ENCODE peak calls at places on chromosomes 12 and 14, in four cellular contexts. One of them, this sample, is unnamed.
A peak's percentile ranks its signal among the peaks of the same experiment; 100 is the strongest.

GRCh38 chr14:98181768-98182167 is 1090.2 kb downstream of the BCL11B start:
- DNase-seq in AG04450: no peak
- DNase-seq in tibial artery: no peak
- DNase-seq in A549: no peak
- DNase-seq in this sample: no peak

GRCh38 chr12:51855586-51856428 is 7.3 kb upstream of the FIGNL2 start:
- DNase-seq in AG04450: no peak
- DNase-seq in tibial artery: no peak
- DNase-seq in A549: no peak
- DNase-seq in this sample: no peak

GRCh38 chr12:6854036-6854435 is 2.1 kb downstream of the USP5 start:
- DNase-seq in AG04450: no peak
- DNase-seq in tibial artery: no peak
- DNase-seq in A549: no peak
- DNase-seq in this sample: no peak

GRCh38 chr14:61695695-61696527 is 598 bp downstream of the HIF1A start:
- DNase-seq in AG04450: no peak
- DNase-seq in tibial artery: peak; percentile 83
- DNase-seq in A549: peak; percentile 71
- DNase-seq in this sample: no peak

GRCh38 chr12:47282206-47282605 is 202.4 kb upstream of the AMIGO2 start:
- DNase-seq in AG04450: no peak
- DNase-seq in tibial artery: no peak
- DNase-seq in A549: no peak
- DNase-seq in this sample: no peak

GRCh38 chr14:51929920-51930682 is 59.2 kb upstream of the RTRAF start:
- DNase-seq in AG04450: no peak
- DNase-seq in tibial artery: no peak
- DNase-seq in A549: no peak
- DNase-seq in this sample: no peak

GRCh38 chr14:94681300-94682060 is 69.3 kb downstream of the SERPINA3 start:
- DNase-seq in AG04450: no peak
- DNase-seq in tibial artery: peak; percentile 51
- DNase-seq in A549: peak; percentile 78
- DNase-seq in this sample: no peak

GRCh38 chr12:73308079-73308478 is 1035.9 kb downstream of the TRHDE start:
- DNase-seq in AG04450: no peak
- DNase-seq in tibial artery: no peak
- DNase-seq in A549: no peak
- DNase-seq in this sample: no peak

DNA sequence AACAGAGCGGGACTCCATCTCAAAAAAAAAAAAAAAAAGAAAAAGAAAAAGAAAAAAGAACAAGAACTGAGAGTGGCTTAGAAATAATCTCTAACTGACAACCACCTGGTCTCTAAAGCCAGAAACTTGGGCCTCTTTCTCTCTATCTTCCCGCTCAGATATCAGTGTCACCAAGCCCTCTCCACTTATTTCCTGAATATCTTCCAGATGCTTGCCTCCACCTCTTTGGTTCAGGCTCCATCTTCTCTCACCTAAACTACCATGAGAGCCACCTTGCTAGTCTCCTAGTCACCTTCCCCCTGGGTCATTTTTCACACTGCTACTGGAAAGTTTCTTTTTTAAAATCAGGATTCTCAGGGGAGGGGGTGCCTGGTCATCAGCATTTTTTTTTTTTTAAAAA is 1.8 kb upstream of the TM9SF1 start:
- DNase-seq in AG04450: no peak
- DNase-seq in tibial artery: no peak
- DNase-seq in A549: no peak
- DNase-seq in this sample: no peak
- H3K4me3 ChIP-seq in AG04450: no peak overlapping the region
- H3K4me3 ChIP-seq in tibial artery: peak overlapping the region; percentile 79
- H3K4me3 ChIP-seq in A549: no peak overlapping the region
- H3K4me3 ChIP-seq in this sample: no peak overlapping the region

GRCh38 chr14:32404784-32405573 is 75.9 kb downstream of the AKAP6 start:
- DNase-seq in AG04450: no peak
- DNase-seq in tibial artery: no peak
- DNase-seq in A549: no peak
- DNase-seq in this sample: no peak

GRCh38 chr14:32405856-32406255 is 76.8 kb downstream of the AKAP6 start:
- DNase-seq in AG04450: no peak
- DNase-seq in tibial artery: no peak
- DNase-seq in A549: no peak
- DNase-seq in this sample: no peak

GRCh38 chr14:32403688-32404087 is 74.6 kb downstream of the AKAP6 start:
- DNase-seq in AG04450: no peak
- DNase-seq in tibial artery: no peak
- DNase-seq in A549: no peak
- DNase-seq in this sample: no peak

GRCh38 chr14:32408018-32408417 is 78.9 kb downstream of the AKAP6 start:
- DNase-seq in AG04450: no peak
- DNase-seq in tibial artery: no peak
- DNase-seq in A549: no peak
- DNase-seq in this sample: no peak

DNA sequence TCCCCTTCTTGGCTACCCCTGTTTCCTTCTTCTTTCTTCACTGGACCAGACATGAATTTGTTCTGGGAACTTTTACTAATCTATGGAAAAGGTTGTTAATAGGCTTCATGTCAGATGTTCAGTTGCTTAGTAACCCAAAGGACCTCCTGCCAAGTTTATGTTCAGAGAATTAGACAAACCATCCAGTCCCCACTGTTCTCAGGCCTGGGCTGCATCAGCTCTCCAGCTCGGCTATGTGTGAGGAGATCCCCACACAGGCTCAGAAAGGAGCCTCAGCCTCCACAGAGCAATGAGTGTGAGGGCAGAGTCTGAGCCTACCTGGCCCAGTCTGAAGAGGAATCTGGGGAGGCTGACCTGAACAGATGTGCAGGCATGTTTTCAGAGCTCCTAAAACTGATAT is 78.1 kb downstream of the AKAP6 start:
- DNase-seq in AG04450: no peak
- DNase-seq in tibial artery: no peak
- DNase-seq in A549: no peak
- DNase-seq in this sample: no peak
- H3K27ac ChIP-seq in AG04450: no peak overlapping the region
- H3K27ac ChIP-seq in tibial artery: no peak overlapping the region
- H3K27ac ChIP-seq in A549: no peak overlapping the region
- H3K27ac ChIP-seq in this sample: no peak overlapping the region

GRCh38 chr14:30876692-30877091 is 2.3 kb downstream of the COCH start:
- DNase-seq in AG04450: no peak
- DNase-seq in tibial artery: no peak
- DNase-seq in A549: no peak
- DNase-seq in this sample: no peak
- H3K4me3 ChIP-seq in AG04450: no peak overlapping the region
- H3K4me3 ChIP-seq in tibial artery: no peak overlapping the region
- H3K4me3 ChIP-seq in A549: no peak overlapping the region
- H3K4me3 ChIP-seq in this sample: peak overlapping the region; percentile 97

DNA sequence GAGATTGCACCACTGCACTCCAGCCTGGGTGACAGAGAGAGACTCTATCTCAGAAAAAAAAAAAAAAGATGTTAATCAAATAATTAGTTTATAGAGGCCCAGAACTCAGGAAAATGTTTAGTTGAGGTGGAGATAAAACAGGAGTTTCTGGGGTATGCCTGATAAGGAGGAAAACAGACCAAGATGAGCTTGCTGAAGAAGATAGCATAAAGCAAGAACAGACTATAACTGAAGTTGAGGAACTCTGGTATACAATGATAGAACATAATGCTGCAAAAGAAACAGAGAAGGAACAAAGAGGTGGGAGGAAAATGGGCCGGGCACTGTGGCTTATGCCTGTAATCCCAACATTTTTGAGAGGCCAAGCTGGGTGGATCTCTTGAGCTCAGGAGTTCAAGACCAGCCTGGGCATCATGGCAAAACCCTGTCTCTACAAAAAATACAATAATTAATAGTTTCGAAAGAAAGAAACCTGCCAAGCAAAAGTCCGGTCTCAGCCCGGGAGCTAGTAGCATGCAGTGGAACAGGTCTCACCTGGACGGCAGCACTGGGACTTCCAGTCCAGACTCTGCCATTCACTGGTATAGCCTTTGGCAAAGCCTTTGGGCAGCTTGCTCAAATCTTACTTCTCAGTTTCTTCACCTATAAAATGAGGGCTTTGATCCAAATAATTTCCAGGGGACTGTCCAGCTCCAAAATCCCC is 25.4 kb downstream of the SLC35E3 start:
- DNase-seq in AG04450: no peak
- DNase-seq in tibial artery: no peak
- DNase-seq in A549: no peak
- DNase-seq in this sample: no peak
- H3K27ac ChIP-seq in AG04450: no peak overlapping the region
- H3K27ac ChIP-seq in tibial artery: no peak overlapping the region
- H3K27ac ChIP-seq in A549: no peak overlapping the region
- H3K27ac ChIP-seq in this sample: no peak overlapping the region

DNA sequence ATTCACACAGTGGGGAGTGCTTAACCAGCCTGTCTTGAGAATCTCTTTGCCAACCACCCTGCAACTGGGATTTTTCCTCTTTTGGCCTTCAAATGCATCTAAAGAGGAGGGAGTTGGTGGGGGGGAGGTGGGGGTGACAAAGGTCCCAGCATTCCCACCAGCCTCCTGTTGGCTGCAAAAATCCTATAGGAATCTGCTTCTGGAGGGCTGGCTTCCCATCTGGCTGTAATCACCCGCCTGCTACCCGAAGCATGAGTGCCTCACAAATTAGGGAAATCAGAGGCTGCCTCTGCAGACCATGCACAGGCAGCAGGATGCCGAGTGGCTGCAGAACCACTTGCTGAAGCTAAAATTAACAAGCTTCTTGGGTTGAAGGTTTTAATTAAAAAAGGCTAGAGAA is 74.0 kb upstream of the WSCD2 start:
- DNase-seq in AG04450: no peak
- DNase-seq in tibial artery: no peak
- DNase-seq in A549: no peak
- DNase-seq in this sample: no peak
- H3K4me3 ChIP-seq in AG04450: no peak overlapping the region
- H3K4me3 ChIP-seq in tibial artery: no peak overlapping the region
- H3K4me3 ChIP-seq in A549: no peak overlapping the region
- H3K4me3 ChIP-seq in this sample: no peak overlapping the region

GRCh38 chr14:22556990-22557623 is 31.9 kb downstream of the DAD1 start:
- DNase-seq in AG04450: peak; percentile 33
- DNase-seq in tibial artery: peak; percentile 91
- DNase-seq in A549: peak; percentile 77
- DNase-seq in this sample: no peak

GRCh38 chr14:22554706-22555572 is 34.1 kb downstream of the DAD1 start:
- DNase-seq in AG04450: no peak
- DNase-seq in tibial artery: no peak
- DNase-seq in A549: no peak
- DNase-seq in this sample: no peak

GRCh38 chr14:22557846-22558220 is 31.2 kb downstream of the DAD1 start:
- DNase-seq in AG04450: no peak
- DNase-seq in tibial artery: no peak
- DNase-seq in A549: no peak
- DNase-seq in this sample: no peak

GRCh38 chr14:22555573-22556011 is 33.4 kb downstream of the DAD1 start:
- DNase-seq in AG04450: no peak
- DNase-seq in tibial artery: no peak
- DNase-seq in A549: no peak
- DNase-seq in this sample: no peak

GRCh38 chr14:22556021-22556989 is 32.7 kb downstream of the DAD1 start:
- DNase-seq in AG04450: peak; percentile 46
- DNase-seq in tibial artery: no peak
- DNase-seq in A549: no peak
- DNase-seq in this sample: no peak
- H3K27ac ChIP-seq in AG04450: peak overlapping the region; percentile 57
- H3K27ac ChIP-seq in tibial artery: peak overlapping the region; percentile 69
- H3K27ac ChIP-seq in A549: peak overlapping the region; percentile 81
- H3K27ac ChIP-seq in this sample: no peak overlapping the region

DNA sequence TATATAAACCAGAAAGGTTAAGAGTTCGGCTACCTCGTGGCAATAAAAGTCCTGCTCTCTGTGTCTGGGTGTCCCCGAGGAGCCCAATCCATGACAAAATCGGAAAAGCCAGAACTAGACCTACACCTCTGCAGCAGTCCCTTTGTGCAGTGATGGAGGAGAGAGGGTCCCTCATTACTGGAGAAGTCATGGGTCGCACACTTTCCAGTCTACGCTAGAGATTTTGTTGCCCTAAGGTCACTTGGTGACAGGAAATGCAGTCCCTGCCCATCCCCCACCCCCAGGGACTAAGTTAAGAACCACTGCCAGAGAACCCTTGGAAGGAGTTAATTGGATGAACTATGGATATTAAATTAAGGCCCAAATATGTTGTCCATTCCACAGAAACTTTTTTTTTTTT is 104.4 kb upstream of the ATF7IP start:
- DNase-seq in AG04450: no peak
- DNase-seq in tibial artery: no peak
- DNase-seq in A549: no peak
- DNase-seq in this sample: no peak
- H3K4me3 ChIP-seq in AG04450: no peak overlapping the region
- H3K4me3 ChIP-seq in tibial artery: no peak overlapping the region
- H3K4me3 ChIP-seq in A549: no peak overlapping the region
- H3K4me3 ChIP-seq in this sample: peak overlapping the region; percentile 70

DNA sequence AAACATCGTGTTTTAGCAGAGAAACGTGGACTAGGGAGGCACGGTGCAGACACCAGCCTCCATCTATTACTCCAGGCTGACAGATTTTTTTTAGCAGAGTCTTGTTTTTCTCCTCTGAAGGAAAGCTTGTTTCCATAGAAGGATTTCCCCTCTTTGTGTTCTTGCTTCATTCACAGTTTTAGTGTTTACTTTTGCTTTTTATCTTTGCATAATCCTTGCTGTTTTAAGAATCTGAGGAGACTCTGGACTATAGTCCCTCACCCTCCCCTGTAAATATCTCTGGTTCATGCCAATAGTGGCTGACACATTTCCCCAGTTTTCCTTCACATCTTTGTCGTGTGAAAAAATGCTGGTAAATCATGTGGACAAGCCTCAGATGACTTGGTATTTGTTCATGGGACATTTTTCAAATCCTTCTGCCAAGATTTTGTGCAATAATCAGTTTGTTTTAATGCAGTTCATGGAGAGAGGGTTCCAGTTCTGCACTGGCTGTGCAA is 39.9 kb upstream of the TMCC3 start:
- DNase-seq in AG04450: no peak
- DNase-seq in tibial artery: no peak
- DNase-seq in A549: no peak
- DNase-seq in this sample: no peak
- H3K27ac ChIP-seq in AG04450: no peak overlapping the region
- H3K27ac ChIP-seq in tibial artery: peak overlapping the region; percentile 47
- H3K27ac ChIP-seq in A549: no peak overlapping the region
- H3K27ac ChIP-seq in this sample: no peak overlapping the region

GRCh38 chr14:101379842-101380241 is 181.5 kb upstream of the DIO3 start:
- DNase-seq in AG04450: no peak
- DNase-seq in tibial artery: no peak
- DNase-seq in A549: no peak
- DNase-seq in this sample: no peak

GRCh38 chr14:101377069-101377468 is 184.2 kb upstream of the DIO3 start:
- DNase-seq in AG04450: no peak
- DNase-seq in tibial artery: no peak
- DNase-seq in A549: no peak
- DNase-seq in this sample: no peak

GRCh38 chr14:101380512-101380911 is 180.8 kb upstream of the DIO3 start:
- DNase-seq in AG04450: no peak
- DNase-seq in tibial artery: no peak
- DNase-seq in A549: no peak
- DNase-seq in this sample: no peak

GRCh38 chr14:101383737-101384338 is 177.5 kb upstream of the DIO3 start:
- DNase-seq in AG04450: no peak
- DNase-seq in tibial artery: no peak
- DNase-seq in A549: no peak
- DNase-seq in this sample: no peak

GRCh38 chr14:101380940-101381339 is 180.4 kb upstream of the DIO3 start:
- DNase-seq in AG04450: no peak
- DNase-seq in tibial artery: no peak
- DNase-seq in A549: no peak
- DNase-seq in this sample: no peak
- H3K4me3 ChIP-seq in AG04450: no peak overlapping the region
- H3K4me3 ChIP-seq in tibial artery: no peak overlapping the region
- H3K4me3 ChIP-seq in A549: no peak overlapping the region
- H3K4me3 ChIP-seq in this sample: no peak overlapping the region

This sample was measured in SK-N-MC.